ENCODE peak calls at places on chromosomes 12 and 14, in six cellular contexts. I is stomach, P is HCT116, U is prostate gland, H is transverse colon, Q is breast epithelium. O is an unnamed sample.

GRCh38 chr12:105899589-105899988 is 239.2 kb downstream of the NUAK1 start:
- DNase-seq in I (no peak), P (no peak), U (no peak), H (no peak), Q (no peak), O (no peak)

GRCh38 chr12:40946612-40947194 is 241.4 kb upstream of the PDZRN4 start:
- DNase-seq in I (no peak), P (peak), U (no peak), H (no peak), Q (no peak), O (no peak)

GRCh38 chr12:115491851-115492250 is 785.6 kb downstream of the MED13L start:
- DNase-seq in I (peak), P (no peak), U (peak), H (no peak), Q (no peak), O (no peak)

GRCh38 chr12:39646963-39647362 is 27.4 kb upstream of the ABCD2 start:
- DNase-seq in I (no peak), P (no peak), U (no peak), H (no peak), Q (no peak), O (no peak)

GRCh38 chr14:103014466-103015319 is 42.7 kb downstream of the CDC42BPB start:
- DNase-seq in I (no peak), P (no peak), U (no peak), H (no peak), Q (no peak), O (no peak)

GRCh38 chr14:104145826-104146642 is 7.6 kb downstream of the KIF26A start:
- DNase-seq in I (no peak), P (no peak), U (no peak), H (no peak), Q (no peak), O (no peak)

GRCh38 chr12:41142376-41142775 is 45.7 kb upstream of the PDZRN4 start:
- DNase-seq in I (no peak), P (no peak), U (no peak), H (no peak), Q (no peak), O (no peak)

GRCh38 chr12:5438671-5439200 is 6.8 kb downstream of the NTF3 start:
- DNase-seq in I (no peak), P (no peak), U (no peak), H (no peak), Q (no peak), O (no peak)

GRCh38 chr12:43766291-43766690 is 7.5 kb downstream of the IRAK4 start:
- DNase-seq in I (no peak), P (no peak), U (no peak), H (no peak), Q (no peak), O (no peak)

GRCh38 chr12:62604856-62605255 is 138.2 kb downstream of the MON2 start:
- DNase-seq in I (no peak), P (no peak), U (no peak), H (no peak), Q (no peak), O (no peak)

GRCh38 chr12:12333980-12334709 is 15.9 kb downstream of the MANSC1 start:
- DNase-seq in I (peak), P (peak), U (no peak), H (peak), Q (no peak), O (peak)

GRCh38 chr12:105214141-105214540 is 21.8 kb downstream of the APPL2 start:
- DNase-seq in I (no peak), P (no peak), U (peak), H (no peak), Q (peak), O (no peak)

GRCh38 chr14:24238123-24238522 is 4.3 kb downstream of the TINF2 start:
- DNase-seq in I (no peak), P (no peak), U (no peak), H (no peak), Q (no peak), O (no peak)

GRCh38 chr14:90808759-90809529 is 7.3 kb downstream of the TTC7B start:
- DNase-seq in I (no peak), P (no peak), U (no peak), H (no peak), Q (no peak), O (no peak)

GRCh38 chr12:226401-226800 is 12.4 kb upstream of the SLC6A12 start:
- DNase-seq in I (no peak), P (no peak), U (no peak), H (no peak), Q (no peak), O (no peak)

GRCh38 chr14:105074601-105075053 is 9.4 kb upstream of the GPR132 start:
- DNase-seq in I (no peak), P (no peak), U (no peak), H (no peak), Q (no peak), O (no peak)

GRCh38 chr14:99214701-99215100 is 57.3 kb downstream of the BCL11B start:
- DNase-seq in I (no peak), P (no peak), U (no peak), H (no peak), Q (no peak), O (no peak)

GRCh38 chr12:124498870-124499753 is 68.3 kb downstream of the NCOR2 start:
- DNase-seq in I (no peak), P (no peak), U (no peak), H (no peak), Q (no peak), O (no peak)

GRCh38 chr14:65565948-65566347 is 153.4 kb downstream of the FUT8 start:
- DNase-seq in I (no peak), P (no peak), U (no peak), H (no peak), Q (no peak), O (no peak)

GRCh38 chr14:95722525-95723190 is 8.7 kb upstream of the TCL1A start:
- DNase-seq in I (no peak), P (no peak), U (no peak), H (no peak), Q (no peak), O (no peak)

GRCh38 chr12:112812598-112813406 is 21.3 kb downstream of the RPH3A start:
- DNase-seq in I (no peak), P (no peak), U (no peak), H (no peak), Q (no peak), O (no peak)
- TF ChIP-seq POLR2A in I (no peak), P (no peak), U (no peak), H (no peak), Q (no peak), O (no peak)

GRCh38 chr14:44897041-44897843 is 64.5 kb downstream of the KLHL28 start:
- DNase-seq in I (peak), P (peak), U (peak), H (peak), Q (peak), O (peak)

GRCh38 chr14:44896275-44897040 is 65.3 kb downstream of the KLHL28 start:
- DNase-seq in I (no peak), P (no peak), U (no peak), H (no peak), Q (no peak), O (no peak)

GRCh38 chr14:44895716-44896115 is 66.0 kb downstream of the KLHL28 start:
- DNase-seq in I (no peak), P (no peak), U (no peak), H (no peak), Q (no peak), O (no peak)

GRCh38 chr14:44898547-44898946 is 63.2 kb downstream of the KLHL28 start:
- DNase-seq in I (no peak), P (no peak), U (no peak), H (no peak), Q (no peak), O (no peak)

DNA sequence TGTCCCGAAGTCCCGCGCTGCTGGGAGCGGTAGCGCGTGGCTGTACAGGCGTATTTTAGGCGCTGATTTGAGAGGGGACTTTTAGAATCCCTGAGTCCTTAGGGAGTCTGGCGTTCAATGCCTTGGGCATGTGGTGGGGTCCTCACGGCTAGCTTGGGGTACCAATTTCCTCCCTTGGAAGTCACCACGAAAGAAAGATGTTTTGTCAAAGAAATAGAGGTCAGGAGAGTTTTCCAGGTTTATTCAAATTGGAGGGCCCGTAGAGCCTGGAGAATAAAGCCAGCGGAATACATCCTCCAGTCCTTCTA is 63.9 kb downstream of the KLHL28 start:
- DNase-seq in I (no peak), P (peak), U (no peak), H (no peak), Q (no peak), O (no peak)
- TF ChIP-seq POLR2AphosphoS5 in I (no peak), P (peak), U (no peak), H (no peak), Q (no peak), O (no peak)

DNA sequence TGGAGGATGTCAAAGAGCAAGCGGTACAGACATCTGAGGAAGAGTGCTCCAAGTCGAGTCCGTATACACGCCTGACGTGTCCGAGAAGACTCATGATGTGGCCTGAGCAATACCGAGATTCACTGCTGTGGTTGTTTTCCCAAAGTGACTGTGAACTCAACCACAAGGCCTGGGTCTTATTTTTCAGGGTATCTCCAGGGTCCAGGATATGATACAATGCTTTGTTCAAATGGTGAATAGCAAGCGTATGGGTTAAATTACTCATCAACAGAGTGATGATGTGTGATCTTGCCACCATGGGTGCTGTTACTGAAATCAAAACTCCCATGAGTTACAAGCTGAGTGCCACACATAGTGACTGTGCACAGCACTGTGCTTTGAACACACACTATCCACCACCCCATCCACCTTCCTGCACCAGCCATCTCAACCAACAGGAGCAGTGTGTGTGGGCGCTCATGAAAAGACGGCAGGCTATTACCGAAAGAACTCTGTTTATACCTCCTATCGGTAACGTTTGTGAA is 109.6 kb downstream of the BCAT1 start:
- DNase-seq in I (no peak), P (no peak), U (no peak), H (peak), Q (no peak), O (no peak)
- TF ChIP-seq POLR2A in I (no peak), P (no peak), U (no peak), H (no peak), Q (no peak), O (no peak)

GRCh38 chr12:94644622-94645021 is 5.7 kb downstream of the TMCC3 start:
- DNase-seq in I (no peak), P (no peak), U (no peak), H (no peak), Q (no peak), O (no peak)
- TF ChIP-seq POLR2AphosphoS5 in I (no peak), P (no peak), U (no peak), H (no peak), Q (no peak), O (no peak)

GRCh38 chr14:97513891-97514290 is 716.7 kb downstream of the VRK1 start:
- DNase-seq in I (no peak), P (no peak), U (no peak), H (no peak), Q (no peak), O (no peak)

DNA sequence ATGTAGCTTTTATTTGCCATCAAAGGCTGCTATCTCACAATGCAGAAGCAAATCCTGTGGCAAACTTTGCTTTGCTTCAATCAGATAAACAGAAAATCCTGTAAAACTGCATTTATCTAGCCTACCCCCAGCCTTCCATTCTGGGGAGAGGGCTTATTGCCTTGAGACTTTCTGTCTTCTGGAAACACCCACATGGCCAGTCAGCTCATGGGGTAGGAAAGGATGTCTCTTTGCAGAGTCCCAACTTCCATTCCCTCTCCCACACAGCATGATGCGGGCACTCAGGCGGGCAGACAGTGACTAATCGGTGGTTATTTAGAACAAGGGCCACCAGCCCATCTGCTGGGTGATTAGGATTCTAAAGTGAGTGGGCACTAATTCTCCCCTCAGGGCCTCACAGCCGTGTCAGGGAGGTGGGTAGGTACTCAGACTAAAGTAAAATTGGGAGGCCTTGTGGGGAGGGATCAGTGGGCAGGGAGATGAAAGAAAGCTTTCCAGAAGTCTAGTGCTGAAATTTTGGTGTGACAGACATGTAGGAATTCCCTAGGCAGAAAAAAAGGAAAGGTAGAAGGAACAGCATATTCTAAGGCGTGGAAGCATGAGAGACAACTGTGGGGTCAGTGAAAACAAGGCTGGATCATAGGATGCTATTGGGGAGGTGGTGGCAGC is 720.5 kb downstream of the VRK1 start:
- DNase-seq in I (no peak), P (no peak), U (no peak), H (no peak), Q (no peak), O (no peak)
- TF ChIP-seq POLR2A in I (no peak), P (no peak), U (no peak), H (no peak), Q (no peak), O (no peak)

GRCh38 chr14:88562831-88563686 is at the start of gene ZC3H14:
- DNase-seq in I (peak), P (peak), U (peak), H (peak), Q (peak), O (peak)
- TF ChIP-seq POLR2AphosphoS5 in I (peak), P (peak), U (peak), H (peak), Q (peak), O (peak)